ENCODE peak calls at places on chromosomes 7 and 10, in eight cellular contexts. J, Q, R, V, Y, O, P and U are unnamed samples.

GRCh38 chr7:80767655-80768054 is 129.2 kb downstream of the CD36 start:
- DNase-seq in J (no peak), Q (no peak), R (no peak), V (no peak), Y (no peak), O (no peak), P (no peak), U (no peak)

GRCh38 chr10:74929197-74929596 is 102.8 kb downstream of the KAT6B start:
- DNase-seq in J (no peak), Q (no peak), R (no peak), V (no peak), Y (no peak), O (no peak), P (no peak), U (no peak)

GRCh38 chr7:44801890-44802289 is 5.4 kb downstream of the PPIA start:
- DNase-seq in J (no peak), Q (no peak), R (no peak), V (no peak), Y (no peak), O (no peak), P (no peak), U (peak; percentile 87)

GRCh38 chr10:3167611-3168330 is 4.8 kb downstream of the PITRM1 start:
- DNase-seq in J (no peak), Q (no peak), R (no peak), V (no peak), Y (no peak), O (no peak), P (no peak), U (no peak)

GRCh38 chr7:4470246-4470645 is 211.8 kb upstream of the FOXK1 start:
- DNase-seq in J (peak; percentile 29), Q (peak; percentile 43), R (no peak), V (no peak), Y (no peak), O (no peak), P (no peak), U (no peak)

GRCh38 chr10:104711167-104711765 is 70.2 kb downstream of the SORCS3 start:
- DNase-seq in J (peak; percentile 82), Q (no peak), R (no peak), V (no peak), Y (no peak), O (no peak), P (no peak), U (no peak)

GRCh38 chr10:75397571-75397921 is 4.0 kb downstream of the ZNF503 start:
- DNase-seq in J (peak; percentile 26), Q (no peak), R (no peak), V (no peak), Y (peak; percentile 55), O (no peak), P (no peak), U (peak; percentile 79)

GRCh38 chr7:17015575-17015974 is 133.8 kb upstream of the AGR3 start:
- DNase-seq in J (no peak), Q (no peak), R (no peak), V (no peak), Y (no peak), O (no peak), P (no peak), U (peak; percentile 2)

GRCh38 chr10:5960070-5960972 is 17.0 kb downstream of the IL15RA start:
- DNase-seq in J (no peak), Q (no peak), R (no peak), V (no peak), Y (no peak), O (no peak), P (no peak), U (peak; percentile 92)

GRCh38 chr10:132793871-132794849 is 8.2 kb upstream of the NKX6-2 start:
- DNase-seq in J (no peak), Q (no peak), R (no peak), V (no peak), Y (no peak), O (peak; percentile 1), P (no peak), U (peak; percentile 92)

GRCh38 chr10:117130346-117130745 is 7.7 kb downstream of the VAX1 start:
- DNase-seq in J (no peak), Q (no peak), R (no peak), V (no peak), Y (no peak), O (no peak), P (no peak), U (no peak)

GRCh38 chr7:43199333-43199732 is 86.9 kb downstream of the HECW1 start:
- DNase-seq in J (no peak), Q (no peak), R (peak; percentile 7), V (no peak), Y (no peak), O (no peak), P (no peak), U (peak; percentile 79)

GRCh38 chr7:105648561-105649401 is 67.5 kb upstream of the EFCAB10 start:
- DNase-seq in J (peak; percentile 46), Q (no peak), R (no peak), V (no peak), Y (peak; percentile 63), O (peak; percentile 93), P (no peak), U (no peak)

GRCh38 chr7:45181991-45182855 is 24.6 kb downstream of the RAMP3 start:
- DNase-seq in J (no peak), Q (no peak), R (no peak), V (no peak), Y (no peak), O (no peak), P (no peak), U (peak; percentile 78)

GRCh38 chr10:125102821-125103220 is 57.5 kb downstream of the CTBP2 start:
- DNase-seq in J (no peak), Q (no peak), R (no peak), V (no peak), Y (peak; percentile 64), O (no peak), P (no peak), U (no peak)

GRCh38 chr7:35424869-35425495 is 171.1 kb upstream of the TBX20 start:
- DNase-seq in J (peak; percentile 63), Q (peak; percentile 60), R (peak; percentile 10), V (peak; percentile 17), Y (peak; percentile 78), O (no peak), P (peak; percentile 57), U (no peak)

GRCh38 chr10:21479553-21480315 is 45.7 kb downstream of the SKIDA1 start:
- DNase-seq in J (no peak), Q (no peak), R (no peak), V (no peak), Y (no peak), O (no peak), P (no peak), U (no peak)

GRCh38 chr7:97844036-97844435 is 28.2 kb downstream of the ASNS start:
- DNase-seq in J (no peak), Q (no peak), R (no peak), V (no peak), Y (no peak), O (no peak), P (no peak), U (no peak)

GRCh38 chr7:151491859-151492258 is 27.8 kb downstream of the RHEB start:
- DNase-seq in J (peak; percentile 61), Q (no peak), R (peak; percentile 54), V (no peak), Y (no peak), O (no peak), P (no peak), U (peak; percentile 72)

GRCh38 chr10:3045471-3046209 is 21.7 kb upstream of the PFKP start:
- DNase-seq in J (peak; percentile 87), Q (no peak), R (no peak), V (no peak), Y (peak; percentile 15), O (no peak), P (no peak), U (peak; percentile 94)

GRCh38 chr7:124712017-124712416 is 53.6 kb downstream of the GPR37 start:
- DNase-seq in J (peak; percentile 18), Q (no peak), R (no peak), V (no peak), Y (no peak), O (no peak), P (no peak), U (no peak)

GRCh38 chr7:29091722-29092121 is 54.6 kb downstream of the CPVL start:
- DNase-seq in J (no peak), Q (no peak), R (no peak), V (no peak), Y (no peak), O (no peak), P (peak; percentile 45), U (no peak)